ENCODE peak calls at places on chromosomes 7 and 10, in nine cellular contexts. J is coronary artery, B is dorsolateral prefrontal cortex, E is IMR-90, R is lower lobe of right lung, D is GM23338, W is GM12865, P is GM10248, V is body of pancreas. Y is an unnamed sample.

GRCh38 chr7:100053201-100053600 is 3.6 kb downstream of the ZSCAN21 start:
- DNase-seq in J (no peak), B (peak), E (peak), R (no peak), D (peak), W (peak), P (peak), V (peak), Y (no peak)

GRCh38 chr10:13439771-13440708 is 88.8 kb downstream of the BEND7 start:
- DNase-seq in J (no peak), B (peak), E (no peak), R (peak), D (peak), W (peak), P (peak), V (peak), Y (peak)

GRCh38 chr10:71161429-71161828 is 50.9 kb upstream of the UNC5B start:
- DNase-seq in J (no peak), B (no peak), E (peak), R (no peak), D (no peak), W (peak), P (no peak), V (no peak), Y (no peak)

GRCh38 chr7:117873056-117873932 is at the start of gene CTTNBP2:
- DNase-seq in J (peak), B (peak), E (peak), R (peak), D (peak), W (peak), P (peak), V (peak), Y (peak)

GRCh38 chr10:68212721-68213352 is 19.1 kb downstream of the ATOH7 start:
- DNase-seq in J (no peak), B (no peak), E (peak), R (no peak), D (peak), W (peak), P (peak), V (no peak), Y (no peak)

GRCh38 chr7:132078891-132079735 is 497.2 kb downstream of the PLXNA4 start:
- DNase-seq in J (no peak), B (no peak), E (no peak), R (no peak), D (peak), W (no peak), P (no peak), V (no peak), Y (no peak)

GRCh38 chr7:8480466-8480865 is 47.1 kb downstream of the NXPH1 start:
- DNase-seq in J (no peak), B (no peak), E (no peak), R (no peak), D (no peak), W (no peak), P (no peak), V (no peak), Y (no peak)

GRCh38 chr7:964401-965231 is 10.1 kb upstream of the ADAP1 start:
- DNase-seq in J (no peak), B (peak), E (peak), R (peak), D (peak), W (no peak), P (no peak), V (no peak), Y (no peak)

GRCh38 chr10:88499569-88500470 is 83.3 kb downstream of the RNLS start:
- DNase-seq in J (no peak), B (no peak), E (peak), R (no peak), D (peak), W (no peak), P (no peak), V (no peak), Y (no peak)

DNA sequence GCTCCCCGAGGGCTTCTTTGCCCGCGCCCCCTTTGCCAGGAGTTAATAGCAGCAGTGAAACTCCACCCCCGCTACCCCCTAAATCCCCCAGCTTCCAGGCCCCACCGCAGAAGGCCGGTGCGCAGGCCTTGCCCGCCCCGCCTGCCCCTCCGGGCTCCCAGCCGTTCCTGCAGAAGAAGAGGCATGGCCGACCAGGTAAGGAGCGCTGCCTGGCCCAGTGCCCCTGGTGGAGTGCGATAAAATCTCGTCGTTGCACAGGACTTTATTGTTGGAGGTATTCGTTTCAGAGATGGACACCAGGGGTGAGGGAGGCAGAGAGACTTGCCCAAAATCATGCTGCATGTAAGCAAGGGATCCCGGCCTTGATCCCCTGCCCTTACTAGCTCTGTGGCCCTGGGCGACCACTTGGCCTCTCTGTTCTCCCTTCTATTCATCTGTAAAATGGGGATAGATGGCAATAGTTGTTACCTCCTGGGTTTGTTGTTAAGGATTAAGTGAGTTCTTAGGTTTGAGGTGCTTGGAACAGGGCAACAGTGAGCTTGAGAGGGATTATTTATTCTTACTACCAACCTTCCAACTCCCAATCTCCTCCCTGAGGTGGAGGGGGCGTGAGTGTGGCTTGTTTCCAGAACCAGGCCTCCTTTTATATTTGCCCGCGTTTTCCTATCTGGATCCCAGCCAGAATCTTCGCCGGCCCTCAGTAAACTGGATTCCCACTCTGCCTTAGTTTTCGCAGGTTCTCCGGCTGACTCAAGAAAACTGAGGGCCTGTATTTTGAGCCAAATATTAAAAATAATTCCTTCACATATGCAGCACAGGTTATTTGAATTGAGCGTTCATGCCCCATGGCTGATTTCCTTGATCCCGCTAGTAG is 78.3 kb downstream of the WIPF3 start:
- DNase-seq in J (no peak), B (no peak), E (no peak), R (no peak), D (peak), W (no peak), P (no peak), V (peak), Y (peak)
- TF ChIP-seq CTCF in J (no peak), B (no peak), E (no peak), R (no peak), D (peak), W (no peak), P (no peak), V (no peak), Y (peak)

DNA sequence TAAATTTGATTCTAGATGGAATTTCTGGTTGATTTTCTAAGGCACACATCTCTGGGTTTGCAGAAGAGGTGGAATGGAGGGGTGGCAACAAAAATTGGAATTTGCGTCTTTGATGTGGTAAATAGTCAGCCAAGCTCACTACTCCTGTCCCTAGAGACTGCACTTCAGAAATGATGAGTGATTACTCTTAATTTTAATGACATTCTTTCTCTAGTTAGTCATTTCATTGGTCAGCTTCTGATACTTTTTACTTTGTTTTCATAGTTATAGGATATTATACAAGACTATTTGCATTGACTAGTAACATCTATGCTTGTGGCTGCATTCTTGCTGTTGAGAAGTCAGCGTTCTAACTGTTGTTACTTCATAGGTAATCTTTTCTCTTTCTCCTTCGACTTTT is 658.3 kb downstream of the SUGCT start:
- DNase-seq in J (no peak), B (no peak), E (peak), R (no peak), D (no peak), W (no peak), P (no peak), V (no peak), Y (no peak)
- TF ChIP-seq CTCF in J (no peak), B (no peak), E (no peak), R (no peak), D (no peak), W (no peak), P (no peak), V (no peak), Y (no peak)

DNA sequence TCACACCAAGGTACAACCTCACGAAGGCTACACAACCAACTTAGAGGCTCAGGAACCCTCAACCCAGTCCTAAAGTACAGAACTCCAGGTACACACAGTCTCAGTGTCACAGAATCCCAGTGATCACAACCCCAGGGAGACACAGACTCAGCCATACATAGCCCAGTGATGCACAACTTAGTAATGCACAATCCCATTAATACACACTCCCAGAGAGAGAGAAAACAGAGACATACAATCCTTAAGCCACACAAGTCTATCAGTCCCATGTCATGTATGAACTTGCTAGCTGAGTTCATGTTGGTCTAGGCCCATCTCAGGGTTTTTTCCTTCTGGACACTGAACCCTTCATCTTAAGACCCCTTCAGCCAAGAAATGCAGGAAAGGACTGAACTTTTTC is 4.6 kb downstream of the KCNIP2 start:
- DNase-seq in J (no peak), B (no peak), E (no peak), R (no peak), D (no peak), W (no peak), P (no peak), V (no peak), Y (no peak)
- TF ChIP-seq CTCF in J (no peak), B (no peak), E (no peak), R (no peak), D (no peak), W (no peak), P (no peak), V (no peak), Y (no peak)

GRCh38 chr10:108439397-108439796 is 1274.9 kb upstream of the SORCS1 start:
- DNase-seq in J (no peak), B (no peak), E (no peak), R (no peak), D (no peak), W (no peak), P (no peak), V (no peak), Y (no peak)

GRCh38 chr10:108434818-108435217 is 1270.3 kb upstream of the SORCS1 start:
- DNase-seq in J (no peak), B (no peak), E (no peak), R (no peak), D (peak), W (no peak), P (no peak), V (no peak), Y (no peak)
- TF ChIP-seq CTCF in J (no peak), B (no peak), E (no peak), R (no peak), D (no peak), W (no peak), P (no peak), V (no peak), Y (no peak)

GRCh38 chr7:75039709-75040108 is 33.9 kb downstream of the RCC1L start:
- DNase-seq in J (no peak), B (no peak), E (no peak), R (no peak), D (no peak), W (no peak), P (no peak), V (peak), Y (no peak)

GRCh38 chr7:75040512-75040911 is 33.1 kb downstream of the RCC1L start:
- DNase-seq in J (no peak), B (no peak), E (no peak), R (no peak), D (no peak), W (no peak), P (peak), V (no peak), Y (no peak)

GRCh38 chr7:75039166-75039565 is 34.4 kb downstream of the RCC1L start:
- DNase-seq in J (no peak), B (no peak), E (peak), R (no peak), D (no peak), W (no peak), P (no peak), V (no peak), Y (no peak)

GRCh38 chr7:75042299-75042698 is 31.3 kb downstream of the RCC1L start:
- DNase-seq in J (no peak), B (no peak), E (no peak), R (no peak), D (no peak), W (no peak), P (no peak), V (no peak), Y (no peak)

GRCh38 chr7:75038508-75038907 is 35.1 kb downstream of the RCC1L start:
- DNase-seq in J (no peak), B (no peak), E (no peak), R (no peak), D (peak), W (no peak), P (no peak), V (no peak), Y (no peak)
- TF ChIP-seq CTCF in J (no peak), B (no peak), E (no peak), R (no peak), D (no peak), W (no peak), P (no peak), V (no peak), Y (no peak)

DNA sequence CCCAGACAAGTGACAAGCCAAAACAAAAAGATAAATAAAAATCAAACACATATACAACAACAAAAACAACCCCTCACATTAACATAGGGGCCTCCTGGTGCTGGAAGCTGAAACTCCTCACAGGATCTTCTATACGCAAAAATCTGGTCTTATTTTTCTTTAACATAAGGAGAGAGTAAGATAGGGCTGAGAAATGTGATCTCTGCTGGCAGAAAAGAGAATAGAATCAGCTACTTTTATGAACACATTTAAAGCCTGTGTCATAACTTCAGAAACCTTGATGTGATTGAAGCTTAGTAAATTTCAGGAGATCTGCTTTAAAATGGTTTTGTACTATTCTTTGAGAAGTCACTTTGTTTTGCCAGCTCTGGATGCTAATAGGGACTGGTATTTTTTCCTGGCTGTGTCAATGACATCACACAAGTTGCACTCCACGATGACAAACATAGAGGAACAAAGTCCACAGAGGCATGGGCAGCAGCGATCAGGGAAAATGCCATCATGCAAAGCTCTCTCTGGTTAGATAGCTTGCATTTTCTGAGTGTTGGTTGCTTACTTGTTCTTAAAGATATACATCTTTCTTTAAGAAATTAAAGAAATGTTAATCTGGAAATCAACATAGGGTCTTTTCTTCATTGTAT is 176.6 kb upstream of the SP4 start:
- DNase-seq in J (no peak), B (no peak), E (no peak), R (no peak), D (no peak), W (no peak), P (no peak), V (no peak), Y (no peak)
- TF ChIP-seq CTCF in J (no peak), B (no peak), E (no peak), R (no peak), D (no peak), W (no peak), P (no peak), V (no peak), Y (peak)